ENCODE peak calls at places on chromosomes 3 and 15, in five cellular contexts. One of them, this sample, is unnamed.

GRCh38 chr3:67558429-67558828 is 96.0 kb downstream of the SUCLG2 start:
- DNase-seq in M059J: no peak
- DNase-seq in keratinocyte: no peak
- DNase-seq in stimulated activated effector memory CD8-positive, alpha-beta T cell treated with anti-CD3 and anti-CD28 coated beads, Interleukin-12 subunit alpha, Interleukin-12 subunit beta, amount 100 ng/mL, for 72 hours: no peak
- DNase-seq in iris pigment epithelial cell: peak; percentile 68
- DNase-seq in this sample: no peak

GRCh38 chr3:138625707-138626365 is 17.3 kb downstream of the FAIM start:
- DNase-seq in M059J: peak; percentile 70
- DNase-seq in keratinocyte: peak; percentile 62
- DNase-seq in stimulated activated effector memory CD8-positive, alpha-beta T cell treated with anti-CD3 and anti-CD28 coated beads, Interleukin-12 subunit alpha, Interleukin-12 subunit beta, amount 100 ng/mL, for 72 hours: no peak
- DNase-seq in iris pigment epithelial cell: peak; percentile 82
- DNase-seq in this sample: no peak

GRCh38 chr15:56492786-56493555 is 28.0 kb upstream of the MNS1 start:
- DNase-seq in M059J: no peak
- DNase-seq in keratinocyte: no peak
- DNase-seq in stimulated activated effector memory CD8-positive, alpha-beta T cell treated with anti-CD3 and anti-CD28 coated beads, Interleukin-12 subunit alpha, Interleukin-12 subunit beta, amount 100 ng/mL, for 72 hours: no peak
- DNase-seq in iris pigment epithelial cell: no peak
- DNase-seq in this sample: no peak

GRCh38 chr15:50148362-50148963 is 29.4 kb upstream of the ATP8B4 start:
- DNase-seq in M059J: peak; percentile 79
- DNase-seq in keratinocyte: no peak
- DNase-seq in stimulated activated effector memory CD8-positive, alpha-beta T cell treated with anti-CD3 and anti-CD28 coated beads, Interleukin-12 subunit alpha, Interleukin-12 subunit beta, amount 100 ng/mL, for 72 hours: peak; percentile 26
- DNase-seq in iris pigment epithelial cell: peak; percentile 85
- DNase-seq in this sample: peak; percentile 66

GRCh38 chr15:45910671-45911070 is 275.8 kb downstream of the SQOR start:
- DNase-seq in M059J: peak; percentile 69
- DNase-seq in keratinocyte: no peak
- DNase-seq in stimulated activated effector memory CD8-positive, alpha-beta T cell treated with anti-CD3 and anti-CD28 coated beads, Interleukin-12 subunit alpha, Interleukin-12 subunit beta, amount 100 ng/mL, for 72 hours: no peak
- DNase-seq in iris pigment epithelial cell: no peak
- DNase-seq in this sample: no peak

GRCh38 chr15:96331942-96332853 is 1.7 kb downstream of the NR2F2 start:
- DNase-seq in M059J: peak; percentile 64
- DNase-seq in keratinocyte: no peak
- DNase-seq in stimulated activated effector memory CD8-positive, alpha-beta T cell treated with anti-CD3 and anti-CD28 coated beads, Interleukin-12 subunit alpha, Interleukin-12 subunit beta, amount 100 ng/mL, for 72 hours: no peak
- DNase-seq in iris pigment epithelial cell: peak; percentile 58
- DNase-seq in this sample: no peak

GRCh38 chr15:97977734-97978133 is 17.2 kb downstream of the ARRDC4 start:
- DNase-seq in M059J: no peak
- DNase-seq in keratinocyte: no peak
- DNase-seq in stimulated activated effector memory CD8-positive, alpha-beta T cell treated with anti-CD3 and anti-CD28 coated beads, Interleukin-12 subunit alpha, Interleukin-12 subunit beta, amount 100 ng/mL, for 72 hours: no peak
- DNase-seq in iris pigment epithelial cell: no peak
- DNase-seq in this sample: no peak

GRCh38 chr15:67834593-67835348 is 5.1 kb downstream of the RNU6-1 start:
- DNase-seq in M059J: no peak
- DNase-seq in keratinocyte: no peak
- DNase-seq in stimulated activated effector memory CD8-positive, alpha-beta T cell treated with anti-CD3 and anti-CD28 coated beads, Interleukin-12 subunit alpha, Interleukin-12 subunit beta, amount 100 ng/mL, for 72 hours: peak; percentile 57
- DNase-seq in iris pigment epithelial cell: no peak
- DNase-seq in this sample: no peak

GRCh38 chr3:33144433-33144832 is 30.6 kb downstream of the CRTAP start:
- DNase-seq in M059J: no peak
- DNase-seq in keratinocyte: no peak
- DNase-seq in stimulated activated effector memory CD8-positive, alpha-beta T cell treated with anti-CD3 and anti-CD28 coated beads, Interleukin-12 subunit alpha, Interleukin-12 subunit beta, amount 100 ng/mL, for 72 hours: peak; percentile 56
- DNase-seq in iris pigment epithelial cell: no peak
- DNase-seq in this sample: peak; percentile 37

GRCh38 chr3:4163006-4163405 is 140.2 kb upstream of the SETMAR start:
- DNase-seq in M059J: no peak
- DNase-seq in keratinocyte: no peak
- DNase-seq in stimulated activated effector memory CD8-positive, alpha-beta T cell treated with anti-CD3 and anti-CD28 coated beads, Interleukin-12 subunit alpha, Interleukin-12 subunit beta, amount 100 ng/mL, for 72 hours: no peak
- DNase-seq in iris pigment epithelial cell: no peak
- DNase-seq in this sample: no peak

GRCh38 chr15:77144492-77145070 is 73.7 kb upstream of the TSPAN3 start:
- DNase-seq in M059J: peak; percentile 91
- DNase-seq in keratinocyte: no peak
- DNase-seq in stimulated activated effector memory CD8-positive, alpha-beta T cell treated with anti-CD3 and anti-CD28 coated beads, Interleukin-12 subunit alpha, Interleukin-12 subunit beta, amount 100 ng/mL, for 72 hours: no peak
- DNase-seq in iris pigment epithelial cell: peak; percentile 98
- DNase-seq in this sample: no peak

GRCh38 chr3:11671648-11672100 is 28.0 kb upstream of the VGLL4 start:
- DNase-seq in M059J: peak; percentile 25
- DNase-seq in keratinocyte: no peak
- DNase-seq in stimulated activated effector memory CD8-positive, alpha-beta T cell treated with anti-CD3 and anti-CD28 coated beads, Interleukin-12 subunit alpha, Interleukin-12 subunit beta, amount 100 ng/mL, for 72 hours: no peak
- DNase-seq in iris pigment epithelial cell: peak; percentile 32
- DNase-seq in this sample: no peak

GRCh38 chr3:159937561-159937960 is 51.1 kb upstream of the IL12A start:
- DNase-seq in M059J: no peak
- DNase-seq in keratinocyte: no peak
- DNase-seq in stimulated activated effector memory CD8-positive, alpha-beta T cell treated with anti-CD3 and anti-CD28 coated beads, Interleukin-12 subunit alpha, Interleukin-12 subunit beta, amount 100 ng/mL, for 72 hours: no peak
- DNase-seq in iris pigment epithelial cell: no peak
- DNase-seq in this sample: no peak

GRCh38 chr3:195773956-195774537 is 37.7 kb downstream of the MUC4 start:
- DNase-seq in M059J: no peak
- DNase-seq in keratinocyte: no peak
- DNase-seq in stimulated activated effector memory CD8-positive, alpha-beta T cell treated with anti-CD3 and anti-CD28 coated beads, Interleukin-12 subunit alpha, Interleukin-12 subunit beta, amount 100 ng/mL, for 72 hours: peak; percentile 46
- DNase-seq in iris pigment epithelial cell: no peak
- DNase-seq in this sample: no peak

GRCh38 chr15:67460521-67460920 is 60.4 kb upstream of the C15orf61 start:
- DNase-seq in M059J: no peak
- DNase-seq in keratinocyte: no peak
- DNase-seq in stimulated activated effector memory CD8-positive, alpha-beta T cell treated with anti-CD3 and anti-CD28 coated beads, Interleukin-12 subunit alpha, Interleukin-12 subunit beta, amount 100 ng/mL, for 72 hours: no peak
- DNase-seq in iris pigment epithelial cell: no peak
- DNase-seq in this sample: no peak

GRCh38 chr3:12901631-12902045 is 60.3 kb upstream of the RPL32 start:
- DNase-seq in M059J: no peak
- DNase-seq in keratinocyte: no peak
- DNase-seq in stimulated activated effector memory CD8-positive, alpha-beta T cell treated with anti-CD3 and anti-CD28 coated beads, Interleukin-12 subunit alpha, Interleukin-12 subunit beta, amount 100 ng/mL, for 72 hours: no peak
- DNase-seq in iris pigment epithelial cell: no peak
- DNase-seq in this sample: no peak

GRCh38 chr15:90780916-90781315 is 63.8 kb downstream of the BLM start:
- DNase-seq in M059J: no peak
- DNase-seq in keratinocyte: no peak
- DNase-seq in stimulated activated effector memory CD8-positive, alpha-beta T cell treated with anti-CD3 and anti-CD28 coated beads, Interleukin-12 subunit alpha, Interleukin-12 subunit beta, amount 100 ng/mL, for 72 hours: no peak
- DNase-seq in iris pigment epithelial cell: no peak
- DNase-seq in this sample: no peak

GRCh38 chr15:48149858-48150257 is 28.2 kb downstream of the MYEF2 start:
- DNase-seq in M059J: peak; percentile 81
- DNase-seq in keratinocyte: peak; percentile 19
- DNase-seq in stimulated activated effector memory CD8-positive, alpha-beta T cell treated with anti-CD3 and anti-CD28 coated beads, Interleukin-12 subunit alpha, Interleukin-12 subunit beta, amount 100 ng/mL, for 72 hours: no peak
- DNase-seq in iris pigment epithelial cell: peak; percentile 91
- DNase-seq in this sample: no peak

GRCh38 chr3:37945407-37945802 is 45.2 kb upstream of the VILL start:
- DNase-seq in M059J: peak; percentile 9
- DNase-seq in keratinocyte: no peak
- DNase-seq in stimulated activated effector memory CD8-positive, alpha-beta T cell treated with anti-CD3 and anti-CD28 coated beads, Interleukin-12 subunit alpha, Interleukin-12 subunit beta, amount 100 ng/mL, for 72 hours: no peak
- DNase-seq in iris pigment epithelial cell: no peak
- DNase-seq in this sample: no peak

GRCh38 chr15:88383354-88383753 is 83.8 kb downstream of the MRPL46 start:
- DNase-seq in M059J: no peak
- DNase-seq in keratinocyte: no peak
- DNase-seq in stimulated activated effector memory CD8-positive, alpha-beta T cell treated with anti-CD3 and anti-CD28 coated beads, Interleukin-12 subunit alpha, Interleukin-12 subunit beta, amount 100 ng/mL, for 72 hours: no peak
- DNase-seq in iris pigment epithelial cell: no peak
- DNase-seq in this sample: no peak

GRCh38 chr3:165839296-165840076 is 2.3 kb upstream of the BCHE start:
- DNase-seq in M059J: no peak
- DNase-seq in keratinocyte: no peak
- DNase-seq in stimulated activated effector memory CD8-positive, alpha-beta T cell treated with anti-CD3 and anti-CD28 coated beads, Interleukin-12 subunit alpha, Interleukin-12 subunit beta, amount 100 ng/mL, for 72 hours: no peak
- DNase-seq in iris pigment epithelial cell: peak; percentile 25
- DNase-seq in this sample: no peak

GRCh38 chr3:54079314-54079713 is 43.0 kb upstream of the CACNA2D3 start:
- DNase-seq in M059J: no peak
- DNase-seq in keratinocyte: no peak
- DNase-seq in stimulated activated effector memory CD8-positive, alpha-beta T cell treated with anti-CD3 and anti-CD28 coated beads, Interleukin-12 subunit alpha, Interleukin-12 subunit beta, amount 100 ng/mL, for 72 hours: no peak
- DNase-seq in iris pigment epithelial cell: no peak
- DNase-seq in this sample: peak; percentile 16

GRCh38 chr15:98889930-98890695 is 117.5 kb downstream of the PGPEP1L start:
- DNase-seq in M059J: peak; percentile 95
- DNase-seq in keratinocyte: no peak
- DNase-seq in stimulated activated effector memory CD8-positive, alpha-beta T cell treated with anti-CD3 and anti-CD28 coated beads, Interleukin-12 subunit alpha, Interleukin-12 subunit beta, amount 100 ng/mL, for 72 hours: no peak
- DNase-seq in iris pigment epithelial cell: peak; percentile 95
- DNase-seq in this sample: no peak

GRCh38 chr3:195849322-195850074 is 37.8 kb upstream of the MUC4 start:
- DNase-seq in M059J: no peak
- DNase-seq in keratinocyte: no peak
- DNase-seq in stimulated activated effector memory CD8-positive, alpha-beta T cell treated with anti-CD3 and anti-CD28 coated beads, Interleukin-12 subunit alpha, Interleukin-12 subunit beta, amount 100 ng/mL, for 72 hours: peak; percentile 84
- DNase-seq in iris pigment epithelial cell: no peak
- DNase-seq in this sample: no peak

GRCh38 chr3:182837855-182838454 is 44.7 kb downstream of the ATP11B start:
- DNase-seq in M059J: peak; percentile 21
- DNase-seq in keratinocyte: no peak
- DNase-seq in stimulated activated effector memory CD8-positive, alpha-beta T cell treated with anti-CD3 and anti-CD28 coated beads, Interleukin-12 subunit alpha, Interleukin-12 subunit beta, amount 100 ng/mL, for 72 hours: no peak
- DNase-seq in iris pigment epithelial cell: peak; percentile 54
- DNase-seq in this sample: no peak

GRCh38 chr3:10933470-10933957 is 59.0 kb upstream of the SLC6A1 start:
- DNase-seq in M059J: no peak
- DNase-seq in keratinocyte: no peak
- DNase-seq in stimulated activated effector memory CD8-positive, alpha-beta T cell treated with anti-CD3 and anti-CD28 coated beads, Interleukin-12 subunit alpha, Interleukin-12 subunit beta, amount 100 ng/mL, for 72 hours: no peak
- DNase-seq in iris pigment epithelial cell: no peak
- DNase-seq in this sample: no peak

GRCh38 chr15:50049871-50050270 is 69.2 kb downstream of the ATP8B4 start:
- DNase-seq in M059J: peak; percentile 94
- DNase-seq in keratinocyte: no peak
- DNase-seq in stimulated activated effector memory CD8-positive, alpha-beta T cell treated with anti-CD3 and anti-CD28 coated beads, Interleukin-12 subunit alpha, Interleukin-12 subunit beta, amount 100 ng/mL, for 72 hours: no peak
- DNase-seq in iris pigment epithelial cell: peak; percentile 84
- DNase-seq in this sample: no peak

GRCh38 chr15:25802285-25802830 is 60.8 kb downstream of the ATP10A start:
- DNase-seq in M059J: no peak
- DNase-seq in keratinocyte: no peak
- DNase-seq in stimulated activated effector memory CD8-positive, alpha-beta T cell treated with anti-CD3 and anti-CD28 coated beads, Interleukin-12 subunit alpha, Interleukin-12 subunit beta, amount 100 ng/mL, for 72 hours: no peak
- DNase-seq in iris pigment epithelial cell: no peak
- DNase-seq in this sample: no peak

GRCh38 chr15:101538996-101539395 is 49.5 kb upstream of the PCSK6 start:
- DNase-seq in M059J: no peak
- DNase-seq in keratinocyte: no peak
- DNase-seq in stimulated activated effector memory CD8-positive, alpha-beta T cell treated with anti-CD3 and anti-CD28 coated beads, Interleukin-12 subunit alpha, Interleukin-12 subunit beta, amount 100 ng/mL, for 72 hours: no peak
- DNase-seq in iris pigment epithelial cell: no peak
- DNase-seq in this sample: no peak

GRCh38 chr15:44501768-44502366 is 35.1 kb upstream of the EIF3J start:
- DNase-seq in M059J: peak; percentile 56
- DNase-seq in keratinocyte: no peak
- DNase-seq in stimulated activated effector memory CD8-positive, alpha-beta T cell treated with anti-CD3 and anti-CD28 coated beads, Interleukin-12 subunit alpha, Interleukin-12 subunit beta, amount 100 ng/mL, for 72 hours: no peak
- DNase-seq in iris pigment epithelial cell: peak; percentile 65
- DNase-seq in this sample: peak; percentile 5

This sample was measured in iPS DF 6.9.